ENCODE peak calls at places on chromosomes 13 and 19, in five cellular contexts. X, F, Q, N and R are unnamed samples.

GRCh38 chr19:51076602-51077213 is 6.0 kb downstream of the KLK14 start:
- DNase-seq in Q (no peak), F (no peak), X (no peak), N (no peak), R (no peak)

GRCh38 chr19:39415111-39416046 is 2.9 kb downstream of the PLEKHG2 start:
- DNase-seq in Q (no peak), X (no peak), N (no peak), F (no peak), R (no peak)

GRCh38 chr19:8355631-8356402 is 8.1 kb upstream of the ANGPTL4 start:
- DNase-seq in X (peak; percentile 64), F (peak; percentile 89), N (no peak), Q (peak; percentile 99), R (peak; percentile 99)

GRCh38 chr19:38780443-38780842 is 7.1 kb upstream of the LGALS7 start:
- DNase-seq in Q (no peak), X (no peak), F (no peak), N (no peak), R (no peak)

GRCh38 chr19:12034196-12034595 is 1.3 kb downstream of the ZNF433 start:
- DNase-seq in X (no peak), Q (no peak), N (no peak), F (no peak), R (no peak)

GRCh38 chr19:43711751-43712355 is 4.0 kb upstream of the IRGC start:
- DNase-seq in Q (no peak), X (no peak), F (no peak), N (no peak), R (no peak)

GRCh38 chr13:74073231-74073630 is 61.0 kb downstream of the KLF12 start:
- DNase-seq in N (no peak), X (no peak), Q (no peak), F (no peak), R (no peak)

GRCh38 chr13:95698047-95698749 is 21.3 kb downstream of the DNAJC3 start:
- DNase-seq in X (no peak), Q (peak; percentile 41), N (no peak), F (no peak), R (peak; percentile 36)

GRCh38 chr19:42424712-42425131 is 2.5 kb downstream of the LIPE start:
- DNase-seq in N (no peak), X (no peak), Q (peak; percentile 35), F (no peak), R (no peak)

GRCh38 chr19:6091771-6092291 is 18.5 kb downstream of the RFX2 start:
- DNase-seq in N (no peak), F (no peak), X (no peak), Q (peak; percentile 70), R (peak; percentile 22)

GRCh38 chr13:25971499-25972145 is 80.2 kb downstream of the SHISA2 start:
- DNase-seq in F (no peak), N (no peak), X (no peak), Q (no peak), R (no peak)

GRCh38 chr19:57537953-57538547 is 10.9 kb downstream of the ZNF549 start:
- DNase-seq in X (no peak), N (no peak), F (no peak), Q (no peak), R (no peak)

GRCh38 chr19:7552781-7553180 is 17.3 kb downstream of the PNPLA6 start:
- DNase-seq in N (no peak), F (no peak), X (no peak), Q (no peak), R (no peak)

GRCh38 chr13:26786651-26787295 is 26.2 kb upstream of the GPR12 start:
- DNase-seq in Q (no peak), N (no peak), X (no peak), F (no peak), R (no peak)

GRCh38 chr19:13095934-13096890 is 6.4 kb downstream of the LYL1 start:
- DNase-seq in X (no peak), F (no peak), N (peak; percentile 65), Q (no peak), R (no peak)

GRCh38 chr19:4140237-4140711 is 13.2 kb upstream of the CREB3L3 start:
- DNase-seq in F (peak; percentile 61), Q (peak; percentile 69), X (peak; percentile 61), N (peak; percentile 56), R (peak; percentile 68)

GRCh38 chr13:88761145-88761544 is 1090.0 kb downstream of the SLITRK5 start:
- DNase-seq in Q (no peak), N (no peak), X (no peak), F (no peak), R (no peak)

GRCh38 chr19:49017666-49018351 is 918 bp upstream of the LHB start:
- DNase-seq in N (no peak), Q (no peak), X (no peak), F (peak; percentile 28), R (peak; percentile 46)

GRCh38 chr13:39512687-39513086 is 90.3 kb downstream of the LHFPL6 start:
- DNase-seq in X (no peak), Q (no peak), F (no peak), N (no peak), R (no peak)

GRCh38 chr19:39352549-39353285 is 10.5 kb downstream of the SAMD4B start:
- DNase-seq in N (no peak), Q (no peak), X (no peak), F (no peak), R (no peak)

GRCh38 chr13:98386632-98387031 is 190.3 kb downstream of the STK24 start:
- DNase-seq in X (no peak), F (no peak), Q (no peak), N (no peak), R (no peak)

GRCh38 chr13:44160549-44161278 is 212.9 kb upstream of the SERP2 start:
- DNase-seq in X (no peak), F (no peak), Q (no peak), N (no peak), R (no peak)

GRCh38 chr19:2446390-2446789 is 10.4 kb downstream of the LMNB2 start:
- DNase-seq in X (no peak), F (no peak), Q (peak; percentile 54), N (no peak), R (no peak)

GRCh38 chr13:108961542-108962125 is 332.2 kb downstream of the MYO16 start:
- DNase-seq in F (peak; percentile 46), X (peak; percentile 57), N (peak; percentile 57), Q (peak; percentile 76), R (peak; percentile 72)